ENCODE peak calls at places on chromosomes 5 and 9, in six cellular contexts. I is Right ventricle myocardium superior; R is A172; Z is stimulated activated naive CD8-positive, alpha-beta T cell treated with anti-CD3 and anti-CD28 coated beads, Interleukin-15, Interleukin-2, amounts not matched to agents 100 U/mL and 50 U/mL, for 24 hours; N is cardiac muscle cell; S is stimulated activated CD8-positive, alpha-beta memory T cell treated with anti-CD3 and anti-CD28 coated beads, Interleukin-4, amount 100 ng/mL, for 24 hours. A is an unnamed sample.
A peak's percentile ranks its signal among the peaks of the same experiment; 100 is the strongest.

GRCh38 chr5:7073666-7074065 is 322.3 kb upstream of the ADCY2 start:
- DNase-seq in I (no peak), R (no peak), Z (no peak), N (no peak), S (no peak), A (no peak)

GRCh38 chr9:134778841-134779411 is 101.7 kb upstream of the FCN2 start:
- DNase-seq in I (peak; percentile 78), R (peak; percentile 64), Z (no peak), N (peak; percentile 66), S (no peak), A (no peak)

GRCh38 chr5:120463991-120464626 is at the start of gene PRR16:
- DNase-seq in I (peak; percentile 72), R (no peak), Z (peak; percentile 32), N (peak; percentile 76), S (no peak), A (no peak)

GRCh38 chr9:106731910-106732309 is 131.1 kb upstream of the ZNF462 start:
- DNase-seq in I (no peak), R (no peak), Z (no peak), N (no peak), S (no peak), A (no peak)

GRCh38 chr5:16626696-16627264 is 10.0 kb upstream of the RETREG1 start:
- DNase-seq in I (no peak), R (no peak), Z (no peak), N (peak; percentile 44), S (no peak), A (no peak)

GRCh38 chr9:126411225-126411947 is 84.8 kb downstream of the MVB12B start:
- DNase-seq in I (no peak), R (no peak), Z (no peak), N (no peak), S (no peak), A (peak; percentile 24)

GRCh38 chr9:87387351-87388055 is 110.2 kb upstream of the DAPK1 start:
- DNase-seq in I (no peak), R (peak; percentile 48), Z (no peak), N (no peak), S (no peak), A (no peak)

GRCh38 chr9:14962193-14962899 is 52.1 kb upstream of the FREM1 start:
- DNase-seq in I (no peak), R (no peak), Z (no peak), N (peak; percentile 17), S (no peak), A (peak; percentile 12)

GRCh38 chr9:69746859-69747560 is 12.8 kb downstream of the PTAR1 start:
- DNase-seq in I (no peak), R (no peak), Z (no peak), N (no peak), S (no peak), A (no peak)

GRCh38 chr9:33943389-33943788 is 105.3 kb downstream of the UBAP2 start:
- DNase-seq in I (no peak), R (no peak), Z (no peak), N (no peak), S (no peak), A (no peak)

GRCh38 chr9:76403352-76403751 is 9.1 kb upstream of the RFK start:
- DNase-seq in I (no peak), R (peak; percentile 80), Z (no peak), N (peak; percentile 90), S (no peak), A (no peak)

GRCh38 chr9:78577507-78577906 is 280.6 kb downstream of the PSAT1 start:
- DNase-seq in I (no peak), R (no peak), Z (no peak), N (no peak), S (no peak), A (no peak)

GRCh38 chr5:10222326-10222725 is 27.4 kb downstream of the ATPSCKMT start:
- DNase-seq in I (no peak), R (no peak), Z (no peak), N (no peak), S (no peak), A (no peak)

GRCh38 chr9:95373069-95373681 is 55.7 kb upstream of the FANCC start:
- DNase-seq in I (no peak), R (peak; percentile 78), Z (no peak), N (no peak), S (no peak), A (no peak)

GRCh38 chr5:83407931-83408330 is 63.6 kb upstream of the VCAN start:
- DNase-seq in I (no peak), R (no peak), Z (no peak), N (no peak), S (no peak), A (no peak)

GRCh38 chr5:1665803-1666202 is 133.8 kb downstream of the MRPL36 start:
- DNase-seq in I (no peak), R (no peak), Z (no peak), N (no peak), S (no peak), A (no peak)

GRCh38 chr9:133075925-133076324 is 14.1 kb downstream of the CEL start:
- DNase-seq in I (no peak), R (peak; percentile 85), Z (no peak), N (peak; percentile 81), S (no peak), A (no peak)

GRCh38 chr5:15064396-15064795 is 192.8 kb upstream of the ANKH start:
- DNase-seq in I (no peak), R (no peak), Z (no peak), N (no peak), S (no peak), A (no peak)

GRCh38 chr5:94810281-94810680 is 191.8 kb downstream of the SLF1 start:
- DNase-seq in I (no peak), R (no peak), Z (no peak), N (no peak), S (no peak), A (no peak)

GRCh38 chr5:7397005-7397546 is 1.1 kb downstream of the ADCY2 start:
- DNase-seq in I (no peak), R (no peak), Z (no peak), N (no peak), S (no peak), A (no peak)

GRCh38 chr5:19903611-19904010 is 84.4 kb downstream of the CDH18 start:
- DNase-seq in I (no peak), R (no peak), Z (no peak), N (peak; percentile 40), S (no peak), A (no peak)

GRCh38 chr5:2038337-2039179 is 155.8 kb upstream of the IRX4 start:
- DNase-seq in I (peak; percentile 84), R (no peak), Z (peak; percentile 75), N (peak; percentile 46), S (peak; percentile 46), A (no peak)

GRCh38 chr9:131272212-131272611 is 4.1 kb downstream of the FAM78A start:
- DNase-seq in I (no peak), R (no peak), Z (no peak), N (no peak), S (no peak), A (no peak)

GRCh38 chr5:132470596-132470995 is 20.0 kb downstream of the IRF1 start:
- DNase-seq in I (no peak), R (no peak), Z (peak; percentile 1), N (no peak), S (no peak), A (no peak)

GRCh38 chr9:134966270-134966669 is 48.6 kb upstream of the FCN1 start:
- DNase-seq in I (no peak), R (no peak), Z (no peak), N (no peak), S (no peak), A (no peak)

GRCh38 chr9:655875-656274 is 185.6 kb upstream of the DMRT1 start:
- DNase-seq in I (peak; percentile 95), R (no peak), Z (no peak), N (peak; percentile 84), S (no peak), A (no peak)

GRCh38 chr5:139141841-139142240 is 56.3 kb downstream of the SIL1 start:
- DNase-seq in I (peak; percentile 69), R (no peak), Z (no peak), N (peak; percentile 88), S (no peak), A (no peak)

GRCh38 chr5:5687113-5687512 is 264.6 kb downstream of the ICE1 start:
- DNase-seq in I (no peak), R (no peak), Z (no peak), N (no peak), S (no peak), A (no peak)